ENCODE peak calls at places on chromosomes 11 and 22, in five cellular contexts. J is HepG2, L is PC-9, U is MM.1S, B is GM23338. K is an unnamed sample.

GRCh38 chr11:15189646-15190365 is 75.1 kb downstream of the INSC start:
- DNase-seq in L (no peak), B (no peak), U (no peak), J (no peak), K (no peak)

GRCh38 chr22:30453731-30454510 is 17.9 kb downstream of the SEC14L3 start:
- DNase-seq in U (no peak), J (no peak), L (no peak), B (peak), K (no peak)

GRCh38 chr11:93481279-93481678 is 61.9 kb downstream of the SMCO4 start:
- DNase-seq in U (no peak), L (no peak), J (no peak), B (no peak), K (peak)

GRCh38 chr11:29119691-29120328 is 897.0 kb downstream of the KCNA4 start:
- DNase-seq in B (no peak), J (no peak), L (no peak), U (no peak), K (no peak)

GRCh38 chr11:11318479-11318878 is 34.6 kb downstream of the CSNK2A3 start:
- DNase-seq in B (no peak), U (no peak), J (no peak), L (no peak), K (no peak)

GRCh38 chr11:10481567-10482349 is 26.7 kb downstream of the AMPD3 start:
- DNase-seq in L (no peak), B (no peak), J (no peak), U (no peak), K (no peak)

GRCh38 chr11:103903005-103903404 is 133.4 kb upstream of the DDI1 start:
- DNase-seq in J (no peak), U (no peak), B (no peak), L (no peak), K (no peak)

GRCh38 chr11:134760307-134760706 is 348.3 kb upstream of the B3GAT1 start:
- DNase-seq in L (no peak), U (no peak), B (no peak), J (no peak), K (no peak)

GRCh38 chr11:102177126-102177525 is 66.9 kb downstream of the YAP1 start:
- DNase-seq in U (no peak), B (no peak), L (no peak), J (no peak), K (no peak)

GRCh38 chr11:102172127-102172848 is 62.0 kb downstream of the YAP1 start:
- DNase-seq in J (no peak), B (no peak), L (no peak), U (no peak), K (no peak)

GRCh38 chr11:102179366-102179765 is 69.1 kb downstream of the YAP1 start:
- DNase-seq in J (peak), U (no peak), L (no peak), B (peak), K (no peak)

GRCh38 chr11:102177974-102178631 is 67.9 kb downstream of the YAP1 start:
- DNase-seq in L (peak), B (no peak), J (peak), U (no peak), K (peak)
- H3K4me2 ChIP-seq in L (peak), B (no peak), J (peak), U (no peak), K (peak)

GRCh38 chr11:128463386-128463829 is 124.0 kb downstream of the ETS1 start:
- DNase-seq in B (no peak), L (no peak), U (no peak), J (no peak), K (no peak)
- H3K4me2 ChIP-seq in B (no peak), L (no peak), U (no peak), J (no peak), K (no peak)

DNA sequence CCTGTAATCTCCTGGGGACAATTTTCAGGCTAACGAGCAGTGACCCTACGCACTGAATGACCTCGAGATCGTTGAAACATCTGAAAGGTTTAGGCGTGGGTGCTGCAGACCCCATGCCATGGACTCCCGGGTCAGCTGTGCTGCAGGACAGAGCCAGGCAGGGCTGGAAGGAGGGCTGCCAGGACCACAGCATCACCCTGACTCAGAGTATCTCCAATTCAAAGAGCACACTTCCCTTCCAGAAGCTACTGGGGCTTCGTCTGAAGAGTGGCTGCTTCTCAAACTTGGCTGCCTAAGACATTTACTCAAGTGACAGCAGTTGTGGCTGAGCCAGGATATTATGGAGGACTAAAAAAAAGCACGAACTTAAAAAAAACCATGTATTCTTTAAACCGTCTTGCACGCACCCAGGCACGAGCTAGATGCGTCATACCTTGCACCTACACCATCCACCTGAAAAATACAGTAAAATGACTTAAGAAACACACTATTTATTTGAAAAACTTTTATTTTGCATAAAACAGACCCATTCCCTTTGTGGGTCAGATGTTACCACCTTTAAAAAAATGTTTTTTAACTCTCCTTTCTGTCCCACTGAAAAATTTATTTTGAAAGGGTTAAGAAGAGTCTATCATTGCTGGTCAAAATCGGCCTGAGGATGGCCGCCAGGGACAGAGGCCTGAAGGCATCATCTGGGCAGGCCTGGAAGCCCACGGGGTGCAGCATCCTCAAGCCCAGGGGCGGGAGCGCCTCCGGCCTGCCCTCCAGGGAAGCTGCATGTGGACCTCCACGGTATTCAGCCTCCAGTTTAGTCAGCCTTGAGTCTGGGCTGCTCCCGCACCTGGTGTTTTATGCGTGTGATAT is 13.1 kb upstream of the BID start:
- DNase-seq in B (no peak), U (no peak), L (no peak), J (no peak), K (no peak)
- H3K4me2 ChIP-seq in B (no peak), U (no peak), L (no peak), J (peak), K (no peak)

GRCh38 chr11:12889243-12889642 is 119.9 kb upstream of the RASSF10 start:
- DNase-seq in L (no peak), B (no peak), J (no peak), U (no peak), K (no peak)
- H3K4me2 ChIP-seq in L (no peak), B (no peak), J (no peak), U (no peak), K (no peak)

GRCh38 chr11:78203184-78203583 is 14.5 kb downstream of the USP35 start:
- DNase-seq in B (no peak), J (no peak), U (no peak), L (no peak), K (no peak)
- H3K4me2 ChIP-seq in B (no peak), J (peak), U (peak), L (no peak), K (no peak)